ENCODE peak calls at places on chromosome X, in ten cellular contexts. U is lung; A is heart left ventricle; H is CD4-positive, alpha-beta memory T cell; Z is psoas muscle; K is uterus; S is colonic mucosa; Y is CD8-positive, alpha-beta memory T cell; B is tibial nerve; L is GM23248. D is an unnamed sample.

GRCh38 chrX:129939986-129940385 is 34.0 kb downstream of the UTP14A start:
- DNase-seq in H (no peak), B (no peak), K (no peak), Z (peak), U (no peak), Y (no peak), S (no peak), L (no peak), A (no peak), D (no peak)

GRCh38 chrX:31071262-31071661 is 579 bp downstream of the FTHL17 start:
- DNase-seq in Z (no peak), B (no peak), A (no peak), H (no peak), K (no peak), S (no peak), Y (no peak), L (no peak), U (no peak), D (no peak)

GRCh38 chrX:111779582-111779981 is 96.4 kb upstream of the TRPC5OS start:
- DNase-seq in S (no peak), K (no peak), Y (no peak), U (no peak), L (no peak), H (no peak), A (no peak), Z (no peak), B (no peak), D (no peak)

GRCh38 chrX:106035064-106035463 is 3.5 kb downstream of the SERPINA7 start:
- DNase-seq in H (no peak), A (no peak), L (no peak), S (no peak), Y (no peak), K (no peak), B (no peak), U (no peak), Z (no peak), D (no peak)

GRCh38 chrX:16445166-16445752 is 204.7 kb upstream of the S100G start:
- DNase-seq in K (no peak), A (no peak), S (peak), L (peak), B (peak), Y (peak), Z (no peak), H (peak), U (no peak), D (no peak)

GRCh38 chrX:31704938-31705337 is 633.1 kb upstream of the FTHL17 start:
- DNase-seq in L (no peak), S (no peak), Y (no peak), A (no peak), Z (no peak), H (no peak), K (no peak), U (no peak), B (no peak), D (no peak)

GRCh38 chrX:153970398-153971123 is 1.1 kb downstream of the HCFC1 start:
- DNase-seq in B (peak), K (peak), L (peak), A (no peak), H (no peak), U (no peak), S (peak), Y (no peak), Z (no peak), D (no peak)

GRCh38 chrX:9928083-9928482 is 39.1 kb upstream of the CLDN34 start:
- DNase-seq in U (no peak), B (no peak), A (no peak), K (no peak), S (no peak), Z (no peak), L (no peak), Y (no peak), H (no peak), D (no peak)

GRCh38 chrX:71603618-71604017 is 14.7 kb downstream of the CXCR3 start:
- DNase-seq in A (no peak), S (no peak), K (no peak), L (peak), U (no peak), B (no peak), Z (no peak), H (no peak), Y (no peak), D (no peak)

GRCh38 chrX:152907084-152907651 is 9.3 kb downstream of the ZNF185 start:
- DNase-seq in H (no peak), A (no peak), K (peak), Z (no peak), L (peak), U (no peak), S (no peak), B (no peak), Y (no peak), D (no peak)

GRCh38 chrX:131728295-131729145 is 184.6 kb downstream of the OR13H1 start:
- DNase-seq in Y (peak), H (peak), S (peak), B (no peak), K (peak), L (no peak), U (peak), Z (peak), A (no peak), D (peak)

GRCh38 chrX:118216086-118216485 is 99.5 kb upstream of the KLHL13 start:
- DNase-seq in A (no peak), Y (no peak), U (no peak), H (no peak), K (no peak), L (no peak), S (no peak), Z (no peak), B (no peak), D (no peak)

GRCh38 chrX:55486736-55487135 is 2.9 kb downstream of the USP51 start:
- DNase-seq in Z (no peak), H (no peak), A (no peak), L (peak), S (no peak), K (no peak), U (no peak), B (no peak), Y (no peak), D (no peak)

GRCh38 chrX:132071260-132071659 is 48.2 kb downstream of the STK26 start:
- DNase-seq in H (no peak), Z (no peak), Y (no peak), A (no peak), U (no peak), K (no peak), L (peak), S (no peak), B (no peak), D (no peak)

DNA sequence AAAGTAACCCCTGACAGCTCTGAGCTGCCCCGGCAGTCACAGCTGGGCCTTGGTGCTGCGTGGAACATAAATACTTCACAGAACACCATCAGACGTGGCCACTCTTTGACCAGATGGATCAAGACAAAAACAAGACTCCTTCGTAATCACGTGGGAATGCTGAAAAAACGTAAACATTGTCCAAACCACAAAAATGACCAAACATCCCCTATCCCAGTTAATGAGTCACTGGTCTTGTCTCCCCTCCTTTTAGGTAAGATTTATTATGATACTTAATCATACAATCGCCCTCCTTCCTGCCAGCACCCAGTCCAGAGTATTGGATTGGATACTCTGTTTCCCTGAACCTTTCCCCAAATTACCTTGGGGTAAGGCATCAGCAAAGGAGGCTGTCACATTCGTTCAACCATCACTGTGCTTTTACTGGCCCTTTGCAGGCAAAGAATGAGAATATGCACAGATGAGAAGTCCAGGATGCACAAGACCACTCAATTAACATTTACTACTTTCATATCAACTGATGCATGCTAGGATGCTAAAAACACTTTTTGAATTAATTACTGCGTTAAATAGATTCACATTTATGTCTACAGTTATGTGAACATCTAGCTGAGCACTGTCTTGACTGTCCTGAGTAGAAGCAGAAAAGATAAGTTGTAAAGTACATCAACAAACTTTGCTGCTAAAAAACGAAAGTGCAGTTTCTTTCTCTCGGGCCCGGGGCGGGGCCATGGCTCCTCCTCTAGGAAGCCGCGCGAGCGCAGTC is 502 bp upstream of the TCEANC start:
- DNase-seq in Y (no peak), Z (no peak), H (no peak), S (no peak), K (peak), U (no peak), B (no peak), L (peak), A (no peak), D (no peak)
- H3K4me3 ChIP-seq in Y (peak), Z (peak), H (peak), S (peak), K (peak), U (no peak), B (peak), L (peak), A (peak), D (peak)

GRCh38 chrX:140715787-140716186 is 6.2 kb downstream of the LINC00632 start:
- DNase-seq in L (no peak), A (no peak), H (no peak), Y (no peak), B (no peak), Z (no peak), U (no peak), K (no peak), S (no peak), D (no peak)

GRCh38 chrX:140709421-140709846 is at the start of gene LINC00632:
- DNase-seq in Z (no peak), S (no peak), H (no peak), U (no peak), L (no peak), B (no peak), A (no peak), K (no peak), Y (no peak), D (no peak)

GRCh38 chrX:140710710-140711109 is 1.2 kb downstream of the LINC00632 start:
- DNase-seq in B (no peak), L (peak), S (no peak), K (no peak), Y (no peak), A (no peak), Z (no peak), U (no peak), H (no peak), D (no peak)

GRCh38 chrX:140713174-140713539 is 3.6 kb downstream of the LINC00632 start:
- DNase-seq in Z (no peak), H (no peak), Y (no peak), L (no peak), B (no peak), S (no peak), K (no peak), A (no peak), U (no peak), D (no peak)

GRCh38 chrX:140712413-140713173 is 3.0 kb downstream of the LINC00632 start:
- DNase-seq in H (peak), Y (peak), B (no peak), Z (peak), A (peak), K (no peak), U (peak), S (peak), L (peak), D (no peak)
- H3K4me3 ChIP-seq in H (no peak), Y (no peak), B (peak), Z (peak), A (peak), K (no peak), U (no peak), S (no peak), L (peak), D (no peak)

DNA sequence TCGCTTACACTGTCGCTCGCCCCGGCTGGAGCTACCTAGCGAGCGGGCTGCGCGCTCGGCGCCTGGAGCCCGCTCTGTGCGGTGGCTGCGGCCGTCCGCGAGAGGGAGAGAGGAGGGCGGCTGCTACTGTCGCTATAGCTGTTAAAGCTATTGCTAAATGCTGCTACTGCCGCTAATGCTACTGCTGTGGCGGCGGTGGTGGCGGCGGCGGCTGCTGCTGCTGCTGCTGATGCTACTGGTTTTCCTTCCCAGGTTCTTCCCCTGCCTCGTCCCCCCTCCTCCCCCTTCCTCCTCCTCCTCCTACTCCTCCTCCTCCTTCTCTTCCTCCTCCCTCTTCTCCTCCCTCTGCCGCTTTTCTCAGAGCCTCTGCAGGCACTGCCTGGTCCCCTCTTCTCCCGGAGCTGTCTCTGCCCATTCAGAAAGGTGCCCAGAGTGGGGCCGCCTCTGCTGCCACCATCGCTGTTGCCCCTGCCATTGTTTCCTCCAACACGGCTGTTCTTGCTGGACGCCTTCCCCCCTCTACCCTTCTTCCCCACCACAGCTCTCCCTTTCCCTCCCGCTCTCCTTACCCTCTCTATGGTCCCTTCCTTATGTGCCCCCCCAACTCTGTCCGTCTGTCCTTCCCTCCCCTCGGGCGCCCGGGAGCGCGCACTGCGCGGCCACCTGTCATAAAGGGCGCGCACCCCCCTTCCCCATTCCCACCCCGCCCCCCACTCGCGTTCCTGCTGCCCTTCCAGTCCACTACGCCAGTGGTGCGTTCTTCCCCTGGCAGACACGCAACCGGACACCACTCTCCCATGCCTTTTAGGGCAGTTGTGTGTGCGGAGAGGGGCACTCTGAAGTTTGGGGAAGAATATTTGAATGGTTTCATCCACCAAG is at the start of gene NEXMIF:
- DNase-seq in L (peak), K (peak), Y (peak), A (peak), B (no peak), U (peak), H (peak), Z (no peak), S (peak), D (peak)
- H3K4me3 ChIP-seq in L (peak), K (peak), Y (peak), A (peak), B (peak), U (no peak), H (peak), Z (peak), S (peak), D (peak)

GRCh38 chrX:45518552-45518951 is 317.9 kb upstream of the DIPK2B start:
- DNase-seq in H (no peak), A (no peak), K (no peak), U (no peak), Y (no peak), L (no peak), B (no peak), Z (no peak), S (no peak), D (no peak)

GRCh38 chrX:45517090-45517973 is 316.7 kb upstream of the DIPK2B start:
- DNase-seq in H (no peak), Z (no peak), B (no peak), U (no peak), S (no peak), L (peak), Y (no peak), A (no peak), K (no peak), D (no peak)

GRCh38 chrX:45513042-45513441 is 312.4 kb upstream of the DIPK2B start:
- DNase-seq in L (no peak), K (no peak), U (no peak), Y (no peak), B (no peak), A (no peak), Z (no peak), S (no peak), H (no peak), D (no peak)

GRCh38 chrX:45515262-45516215 is 314.9 kb upstream of the DIPK2B start:
- DNase-seq in S (peak), U (peak), A (no peak), B (peak), K (peak), H (peak), Y (no peak), L (peak), Z (peak), D (peak)
- H3K4me3 ChIP-seq in S (no peak), U (no peak), A (no peak), B (no peak), K (no peak), H (no peak), Y (no peak), L (no peak), Z (no peak), D (peak)

DNA sequence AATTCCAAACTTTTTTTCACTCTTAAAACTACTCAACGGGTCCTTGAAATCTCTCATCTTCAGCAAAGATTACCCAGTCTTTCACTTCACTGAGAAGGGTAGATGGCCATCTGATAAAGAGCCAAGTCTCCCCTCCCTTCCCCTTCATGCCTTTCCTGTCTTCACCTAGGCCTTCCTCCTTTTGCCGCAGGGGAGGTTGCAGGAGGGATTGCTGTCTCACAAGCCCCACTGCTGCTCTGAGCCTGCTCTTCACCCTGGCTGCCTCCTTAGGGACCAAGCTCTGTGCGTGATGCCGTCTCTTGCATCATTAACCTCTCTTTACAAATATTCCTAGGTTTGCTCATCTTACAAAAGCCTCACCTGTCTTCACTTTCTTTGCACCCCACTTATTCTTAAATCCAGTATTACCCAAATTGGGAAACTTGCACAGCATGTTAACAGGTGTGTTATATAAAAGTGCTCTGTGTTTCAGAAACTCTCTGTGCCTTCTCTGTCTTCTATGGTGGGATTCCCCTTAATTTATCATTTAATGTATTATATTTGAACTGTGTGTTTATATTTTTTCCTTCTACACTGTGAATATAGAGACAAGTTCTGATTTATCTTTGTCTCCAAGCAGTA is 3.8 kb downstream of the ZFX start:
- DNase-seq in L (peak), Y (peak), S (no peak), Z (no peak), K (no peak), U (no peak), A (no peak), B (no peak), H (peak), D (no peak)
- H3K4me3 ChIP-seq in L (peak), Y (no peak), S (no peak), Z (peak), K (no peak), U (no peak), A (peak), B (no peak), H (no peak), D (no peak)

DNA sequence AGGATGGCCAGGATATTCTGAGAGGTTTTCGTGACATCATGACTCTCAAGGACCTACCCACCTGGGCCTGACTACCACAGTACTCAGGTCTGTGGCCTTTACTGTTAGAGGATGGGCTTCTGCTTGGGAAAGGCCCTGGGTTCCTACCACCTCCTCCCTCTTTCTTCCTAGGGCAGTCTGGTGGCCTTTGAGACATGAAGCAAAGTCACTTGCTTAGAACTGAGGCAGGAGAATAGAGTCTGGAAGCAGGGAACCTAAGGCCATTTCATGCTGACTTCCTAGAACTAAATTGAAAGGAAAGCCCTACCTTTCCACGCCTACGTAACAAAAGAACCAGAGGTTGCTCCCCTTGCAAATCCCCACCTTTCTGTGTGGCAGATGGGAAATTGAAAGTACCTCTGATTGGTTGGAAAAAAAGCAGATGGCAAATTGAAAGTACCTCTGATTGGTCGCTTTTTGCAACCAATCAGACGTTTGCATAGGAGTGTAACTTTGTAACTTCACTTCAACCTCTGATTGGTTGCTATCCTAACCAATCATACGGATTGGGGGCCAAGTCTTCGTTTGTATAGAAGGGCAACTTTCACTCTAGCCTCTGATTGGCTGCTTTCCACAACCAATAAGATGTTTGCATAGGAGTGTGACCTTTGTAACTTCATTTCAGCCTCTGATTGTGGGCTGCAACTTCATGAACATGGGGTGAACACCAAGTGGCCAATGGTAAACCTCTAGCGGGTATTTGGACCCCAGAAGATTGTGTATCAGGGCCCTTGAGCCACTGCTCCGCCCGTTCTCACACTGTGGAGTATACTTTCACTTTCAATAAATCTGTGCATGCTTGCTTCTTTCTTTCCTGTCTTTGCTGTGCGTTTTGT is 9.9 kb upstream of the AKAP14 start:
- DNase-seq in K (no peak), Z (no peak), Y (peak), L (no peak), H (peak), B (no peak), S (peak), U (no peak), A (no peak), D (no peak)
- H3K4me3 ChIP-seq in K (no peak), Z (no peak), Y (peak), L (no peak), H (peak), B (no peak), S (no peak), U (no peak), A (no peak), D (no peak)

DNA sequence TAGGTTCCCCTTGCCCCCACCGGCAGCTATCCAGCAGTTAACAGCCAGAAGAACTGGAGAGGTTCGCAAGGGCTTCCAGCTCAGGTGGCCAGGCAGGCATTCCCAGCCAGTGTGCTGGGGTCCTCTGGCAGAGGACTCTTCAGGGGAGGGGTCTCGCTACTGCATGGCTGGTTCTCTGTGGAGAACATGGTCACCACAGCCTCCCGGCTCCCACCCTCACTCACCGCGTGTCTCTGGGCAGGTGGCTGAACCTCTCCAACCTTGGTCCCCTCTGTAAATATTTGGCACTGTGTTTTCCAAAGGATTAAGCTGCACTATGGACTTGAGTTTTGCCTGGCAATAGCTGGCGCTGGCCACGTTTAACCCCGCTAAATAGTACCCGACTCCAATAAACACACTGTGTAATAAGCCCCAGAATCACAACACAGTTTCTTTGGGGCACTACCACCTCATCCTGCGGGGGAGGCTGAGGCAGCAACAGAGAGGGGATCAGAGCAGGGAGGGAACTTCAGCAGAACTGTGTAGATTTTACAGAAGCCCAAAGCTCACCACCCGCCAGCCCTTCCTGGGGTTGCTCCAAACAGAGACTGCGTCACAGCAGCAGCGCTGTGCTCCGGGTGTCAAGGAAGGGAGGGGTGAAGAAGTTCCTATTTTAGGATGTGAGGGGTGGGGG is 15.2 kb downstream of the BCOR start:
- DNase-seq in K (peak), L (peak), A (no peak), B (no peak), U (no peak), S (no peak), H (no peak), Z (no peak), Y (no peak), D (peak)
- H3K4me3 ChIP-seq in K (no peak), L (no peak), A (peak), B (peak), U (no peak), S (no peak), H (no peak), Z (peak), Y (no peak), D (peak)

D was measured in right lobe of liver.